ENCODE peak calls at places on chromosomes 16 and 17, in nine cellular contexts. W is psoas muscle, K is neural progenitor cell, D is suprapubic skin, T is fibroblast of mammary gland, C is Peyer's patch, X is RWPE1, B is GM20000, Z is GM13976. M is an unnamed sample.

GRCh38 chr17:77609553-77610517 is 348.7 kb upstream of the TNRC6C start:
- DNase-seq in D (no peak), B (peak), W (no peak), X (no peak), K (no peak), Z (peak), T (peak), C (peak), M (peak)

GRCh38 chr16:31134091-31134571 is 1.4 kb downstream of the PRSS8 start:
- DNase-seq in B (no peak), X (peak), K (no peak), W (no peak), T (peak), Z (no peak), D (no peak), C (no peak), M (no peak)

GRCh38 chr17:40703652-40704051 is at the start of gene KRT24:
- DNase-seq in D (no peak), Z (no peak), X (no peak), B (no peak), C (no peak), T (no peak), K (no peak), W (no peak), M (no peak)

GRCh38 chr17:76867578-76868175 is 527 bp upstream of the MGAT5B start:
- DNase-seq in B (no peak), D (no peak), X (peak), T (peak), W (no peak), C (no peak), Z (no peak), K (no peak), M (no peak)

GRCh38 chr17:68302066-68302564 is 10.8 kb downstream of the ARSG start:
- DNase-seq in Z (no peak), X (no peak), T (no peak), W (no peak), B (no peak), D (no peak), C (no peak), K (no peak), M (no peak)

GRCh38 chr17:41592601-41593305 is 6.1 kb upstream of the KRT14 start:
- DNase-seq in C (no peak), D (no peak), K (peak), Z (no peak), X (no peak), T (no peak), W (no peak), B (no peak), M (no peak)

GRCh38 chr16:85163278-85164112 is 51.2 kb upstream of the CIBAR2 start:
- DNase-seq in C (no peak), B (no peak), X (no peak), W (peak), D (no peak), T (no peak), Z (no peak), K (no peak), M (no peak)

GRCh38 chr16:12501727-12502457 is 301.8 kb downstream of the CPPED1 start:
- DNase-seq in W (no peak), Z (no peak), C (peak), B (no peak), D (no peak), K (no peak), T (no peak), X (no peak), M (no peak)

GRCh38 chr16:73886378-73886777 is 410.2 kb upstream of the PSMD7 start:
- DNase-seq in W (no peak), K (no peak), D (no peak), T (no peak), X (no peak), B (no peak), Z (no peak), C (no peak), M (no peak)

GRCh38 chr16:84228321-84228838 is 11.4 kb downstream of the KCNG4 start:
- DNase-seq in B (no peak), T (peak), Z (no peak), C (peak), W (peak), X (peak), K (peak), D (peak), M (peak)

GRCh38 chr17:79789943-79790804 is 6.7 kb downstream of the CBX8 start:
- DNase-seq in K (peak), W (peak), C (peak), X (no peak), Z (peak), B (peak), T (no peak), D (no peak), M (no peak)

GRCh38 chr16:77660311-77660710 is 62.0 kb upstream of the NUDT7 start:
- DNase-seq in B (no peak), T (peak), K (peak), D (no peak), W (no peak), X (peak), Z (no peak), C (no peak), M (no peak)

GRCh38 chr17:2709173-2709661 is 2.3 kb downstream of the CLUH start:
- DNase-seq in K (no peak), X (peak), T (no peak), C (peak), D (peak), W (peak), B (peak), Z (peak), M (no peak)

GRCh38 chr16:8355714-8356113 is 234.6 kb downstream of the TMEM114 start:
- DNase-seq in W (no peak), D (no peak), T (no peak), B (no peak), C (no peak), K (peak), X (no peak), Z (no peak), M (no peak)

GRCh38 chr16:9297437-9298113 is 206.1 kb downstream of the HAPSTR1 start:
- DNase-seq in T (peak), K (peak), Z (no peak), B (no peak), W (no peak), D (no peak), C (peak), X (no peak), M (no peak)

GRCh38 chr16:89319883-89320716 is 102.6 kb downstream of the ZNF778 start:
- DNase-seq in B (peak), K (no peak), T (peak), Z (peak), C (no peak), W (peak), D (no peak), X (peak), M (no peak)

GRCh38 chr16:56669005-56669839 is at the start of gene MT1H:
- DNase-seq in C (peak), T (no peak), W (no peak), B (no peak), K (no peak), X (no peak), D (no peak), Z (no peak), M (no peak)

GRCh38 chr17:79439493-79439892 is 171.4 kb downstream of the RBFOX3 start:
- DNase-seq in C (no peak), K (no peak), D (no peak), T (no peak), W (no peak), X (no peak), B (no peak), Z (no peak), M (no peak)

GRCh38 chr17:63196772-63197335 is 230.8 kb downstream of the TANC2 start:
- DNase-seq in T (no peak), K (no peak), D (no peak), C (no peak), Z (no peak), X (no peak), B (peak), W (no peak), M (no peak)

GRCh38 chr17:39229274-39229913 is 3.6 kb upstream of the STAC2 start:
- DNase-seq in B (no peak), C (no peak), X (peak), Z (no peak), D (no peak), T (peak), W (no peak), K (no peak), M (no peak)

GRCh38 chr17:8630802-8631553 is 453 bp upstream of the MYH10 start:
- DNase-seq in W (peak), C (peak), T (peak), K (peak), D (peak), X (peak), B (peak), Z (peak), M (peak)
- TF ChIP-seq CTCF in W (no peak), C (peak), T (no peak), K (peak), D (peak), X (no peak), B (no peak), Z (peak), M (peak)

DNA sequence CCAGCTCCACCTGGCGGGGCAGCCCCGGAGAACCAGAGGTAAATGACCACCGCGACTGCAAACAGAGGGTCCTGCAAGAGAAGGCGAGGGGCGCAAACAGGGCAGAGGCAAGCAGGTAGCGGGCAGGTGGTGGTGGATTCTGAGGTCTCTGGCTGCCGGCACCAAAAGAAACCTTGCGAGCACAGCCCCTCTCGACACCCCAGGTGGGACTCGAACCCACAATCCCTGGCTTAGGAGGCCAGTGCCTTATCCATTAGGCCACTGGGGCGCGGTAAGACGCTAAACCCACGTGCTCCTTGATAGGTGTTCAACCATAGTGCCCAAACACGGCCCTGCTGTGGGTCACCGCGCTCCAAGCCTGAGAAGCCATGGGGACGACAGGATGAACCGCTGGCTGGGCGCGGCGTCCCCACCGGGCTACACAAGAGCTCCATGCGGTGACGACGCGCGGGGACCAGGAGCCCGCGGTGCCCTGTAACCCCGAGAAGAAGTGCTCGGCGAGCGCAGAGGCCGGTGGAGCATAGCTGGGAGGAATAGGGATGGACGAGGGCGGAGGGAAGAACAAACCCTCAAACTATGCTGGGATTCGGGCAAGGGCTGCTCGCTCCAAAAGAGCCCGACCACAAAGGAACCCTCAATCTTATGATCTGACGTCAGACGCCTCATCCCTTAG is 12.4 kb downstream of the ATP5PD start:
- DNase-seq in Z (peak), K (peak), T (peak), C (peak), X (peak), B (peak), W (peak), D (peak), M (peak)
- TF ChIP-seq CTCF in Z (no peak), K (peak), T (no peak), C (peak), X (no peak), B (no peak), W (no peak), D (no peak), M (peak)

DNA sequence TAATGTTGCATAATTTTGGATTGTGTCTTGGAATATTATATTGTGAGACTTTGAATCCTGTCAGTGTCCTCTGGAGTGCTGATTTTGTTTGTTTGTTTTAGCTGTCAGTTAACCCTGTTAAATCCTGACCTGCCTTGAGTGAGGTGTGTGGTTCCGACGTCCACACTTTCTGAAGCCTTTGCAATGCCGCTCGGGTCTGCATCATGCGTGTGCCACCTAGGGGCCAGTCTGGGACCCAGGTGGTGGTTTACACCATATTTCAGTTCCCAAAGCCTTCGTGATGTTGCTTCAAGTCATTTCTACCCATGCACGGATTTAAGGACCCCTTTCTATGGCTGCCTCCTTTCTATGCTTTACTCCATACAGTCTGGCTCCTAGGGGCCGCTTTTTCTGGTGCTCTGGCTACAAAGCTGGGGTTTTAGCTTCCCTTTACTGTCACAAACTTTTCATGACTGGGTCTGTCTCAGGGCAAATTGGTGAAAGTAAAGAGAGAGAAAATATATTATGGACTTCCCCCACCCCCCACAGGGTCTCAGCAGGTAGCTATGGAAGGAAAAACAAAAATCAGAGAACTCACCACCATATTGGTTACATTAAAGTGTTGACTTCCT is 11.4 kb upstream of the OR4D1 start:
- DNase-seq in D (no peak), X (peak), T (no peak), B (no peak), Z (no peak), C (no peak), K (peak), W (no peak), M (no peak)
- TF ChIP-seq CTCF in D (no peak), X (peak), T (peak), B (peak), Z (no peak), C (peak), K (peak), W (no peak), M (peak)

GRCh38 chr17:1515640-1516402 is 591 bp downstream of the INPP5K start:
- DNase-seq in D (no peak), K (peak), W (no peak), B (peak), Z (peak), T (peak), X (peak), C (peak), M (no peak)

GRCh38 chr17:1511290-1511689 is 5.1 kb downstream of the INPP5K start:
- DNase-seq in T (no peak), B (no peak), W (peak), K (no peak), Z (no peak), X (no peak), D (no peak), C (no peak), M (no peak)

GRCh38 chr17:1512351-1512750 is 4.1 kb downstream of the INPP5K start:
- DNase-seq in Z (no peak), X (peak), T (no peak), C (no peak), K (no peak), W (no peak), B (no peak), D (no peak), M (no peak)

GRCh38 chr17:1509255-1509943 is 7.0 kb downstream of the INPP5K start:
- DNase-seq in T (no peak), C (peak), X (no peak), W (no peak), D (no peak), B (no peak), Z (no peak), K (no peak), M (no peak)

DNA sequence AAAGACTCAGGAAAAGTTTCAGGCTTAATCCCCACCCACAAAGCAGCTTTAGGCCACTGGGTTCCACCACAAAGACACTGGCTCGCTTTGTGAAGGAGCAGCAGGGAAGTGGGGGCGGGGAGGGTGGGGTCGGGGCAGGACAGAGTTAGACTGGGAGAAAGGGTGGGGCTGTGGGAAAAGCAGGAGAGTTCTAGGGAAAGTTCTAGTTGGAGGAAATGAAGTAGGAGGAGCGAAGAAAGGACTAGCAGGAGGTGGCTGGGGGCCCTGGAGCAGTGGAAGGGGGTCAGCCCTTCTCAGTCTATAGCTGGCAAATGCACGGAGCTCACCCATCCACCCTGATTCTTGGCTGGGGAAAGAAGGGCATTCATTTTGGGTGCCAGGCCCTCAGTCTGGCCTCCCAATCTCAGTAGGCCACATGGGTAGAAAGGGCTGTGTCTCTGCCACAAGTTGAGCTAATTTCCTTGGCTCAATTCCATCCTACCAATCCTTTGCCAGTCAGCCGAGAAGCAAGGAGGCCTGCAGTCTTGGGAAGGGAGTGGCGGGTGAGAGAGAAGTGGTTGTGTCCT is 4.6 kb downstream of the INPP5K start:
- DNase-seq in B (no peak), W (no peak), T (peak), C (no peak), K (peak), D (no peak), X (peak), Z (no peak), M (no peak)
- TF ChIP-seq CTCF in B (no peak), W (no peak), T (no peak), C (no peak), K (no peak), D (no peak), X (no peak), Z (no peak), M (no peak)

GRCh38 chr17:81040791-81041337 is 5.9 kb downstream of the BAIAP2 start:
- DNase-seq in W (no peak), C (no peak), B (peak), D (no peak), K (peak), Z (peak), X (no peak), T (peak), M (no peak)
- TF ChIP-seq CTCF in W (peak), C (peak), B (peak), D (peak), K (peak), Z (peak), X (peak), T (peak), M (peak)

GRCh38 chr17:64773836-64774761 is 112.0 kb upstream of the SMURF2 start:
- DNase-seq in X (peak), K (peak), D (peak), Z (peak), C (peak), T (peak), B (peak), W (peak), M (peak)

GRCh38 chr17:64772845-64773299 is 110.8 kb upstream of the SMURF2 start:
- DNase-seq in C (peak), X (no peak), K (no peak), T (no peak), D (no peak), W (peak), Z (no peak), B (no peak), M (peak)

GRCh38 chr17:64774888-64775600 is 112.9 kb upstream of the SMURF2 start:
- DNase-seq in B (peak), C (peak), Z (no peak), D (peak), K (no peak), W (peak), T (no peak), X (no peak), M (peak)

GRCh38 chr17:64771980-64772844 is 110.1 kb upstream of the SMURF2 start:
- DNase-seq in Z (no peak), K (no peak), C (no peak), X (no peak), T (no peak), D (peak), W (peak), B (no peak), M (peak)

GRCh38 chr17:64773386-64773835 is 111.3 kb upstream of the SMURF2 start:
- DNase-seq in X (no peak), K (no peak), B (no peak), Z (no peak), C (peak), T (no peak), W (no peak), D (peak), M (peak)
- TF ChIP-seq CTCF in X (no peak), K (no peak), B (no peak), Z (no peak), C (no peak), T (no peak), W (no peak), D (no peak), M (no peak)

M was measured in osteocyte.